ENCODE peak calls at places on chromosomes 12 and 14, in ten cellular contexts. M is COR-L47, T is upper lobe of right lung, V is immature natural killer cell, B is anterior cingulate cortex, C is Caki2, W is renal cortical epithelial cell, E is EH, L is stomach, F is brain microvascular endothelial cell. S is an unnamed sample.

GRCh38 chr14:31326111-31326510 is 94.2 kb downstream of the HEATR5A start:
- DNase-seq in V (peak; percentile 17), T (no peak), M (peak; percentile 17), C (peak; percentile 4), L (no peak), B (no peak), W (peak; percentile 60), E (peak; percentile 43), F (peak; percentile 10), S (no peak)

GRCh38 chr14:104224516-104225281 is 86.3 kb downstream of the KIF26A start:
- DNase-seq in E (no peak), C (no peak), F (no peak), L (no peak), B (no peak), M (peak; percentile 27), V (no peak), W (no peak), T (no peak), S (no peak)

GRCh38 chr14:101556566-101557320 is 4.6 kb upstream of the DIO3 start:
- DNase-seq in E (no peak), T (no peak), C (no peak), L (no peak), B (no peak), V (no peak), F (no peak), M (no peak), W (no peak), S (no peak)

GRCh38 chr14:60649815-60650381 is 621 bp upstream of the SIX1 start:
- DNase-seq in B (no peak), W (no peak), M (no peak), T (no peak), L (no peak), F (no peak), E (peak; percentile 56), V (no peak), C (no peak), S (no peak)

GRCh38 chr12:10167588-10167987 is 4.3 kb downstream of the OLR1 start:
- DNase-seq in E (no peak), C (no peak), V (no peak), M (no peak), B (no peak), W (no peak), F (no peak), T (no peak), L (no peak), S (no peak)

GRCh38 chr12:115541891-115542361 is 735.6 kb downstream of the MED13L start:
- DNase-seq in L (no peak), M (no peak), W (no peak), T (no peak), B (no peak), V (no peak), C (no peak), E (peak; percentile 7), F (no peak), S (no peak)

GRCh38 chr12:92603741-92604432 is 98.9 kb upstream of the PLEKHG7 start:
- DNase-seq in E (no peak), W (peak; percentile 71), V (peak; percentile 9), M (no peak), T (no peak), B (no peak), L (no peak), F (peak; percentile 11), C (peak; percentile 21), S (no peak)

GRCh38 chr12:110744176-110744575 is 1.5 kb upstream of the PPP1CC start:
- DNase-seq in C (no peak), M (no peak), T (no peak), E (peak; percentile 80), L (no peak), V (no peak), W (no peak), F (peak; percentile 26), B (peak; percentile 58), S (no peak)

GRCh38 chr12:102120886-102121285 is 903 bp downstream of the PARPBP start:
- DNase-seq in B (no peak), C (peak; percentile 21), W (peak; percentile 31), T (no peak), M (no peak), V (peak; percentile 3), F (peak; percentile 3), L (no peak), E (peak; percentile 52), S (no peak)

GRCh38 chr14:104603623-104604401 is 760 bp downstream of the TMEM179 start:
- DNase-seq in F (no peak), T (no peak), C (no peak), E (no peak), W (no peak), V (no peak), L (no peak), M (peak; percentile 73), B (no peak), S (peak; percentile 22)

GRCh38 chr12:90393089-90393488 is 561.9 kb downstream of the CCER1 start:
- DNase-seq in E (no peak), F (no peak), C (no peak), W (no peak), L (no peak), B (no peak), V (no peak), T (no peak), M (no peak), S (no peak)

GRCh38 chr12:114163766-114164165 is 197.6 kb upstream of the RBM19 start:
- DNase-seq in W (peak; percentile 23), L (no peak), M (no peak), C (peak; percentile 38), V (no peak), E (peak; percentile 97), F (peak; percentile 14), T (no peak), B (no peak), S (no peak)

GRCh38 chr12:108827941-108828340 is 29.4 kb downstream of the SSH1 start:
- DNase-seq in B (no peak), M (no peak), L (no peak), E (no peak), V (no peak), T (no peak), F (no peak), W (no peak), C (no peak), S (no peak)

GRCh38 chr14:106460916-106461315 is 934.5 kb downstream of the TMEM121 start:
- DNase-seq in V (no peak), W (no peak), M (no peak), C (no peak), L (no peak), T (no peak), E (no peak), B (no peak), F (no peak), S (no peak)

GRCh38 chr12:34395056-34396005 is 373.0 kb downstream of the ALG10 start:
- DNase-seq in E (no peak), L (peak; percentile 15), B (no peak), F (no peak), T (peak; percentile 32), W (no peak), V (no peak), C (no peak), M (no peak), S (no peak)

GRCh38 chr14:64707661-64708060 is 3.4 kb downstream of the PLEKHG3 start:
- DNase-seq in B (no peak), T (no peak), E (peak; percentile 69), C (no peak), F (peak; percentile 86), M (no peak), V (peak; percentile 43), W (peak; percentile 95), L (no peak), S (no peak)

GRCh38 chr14:76772300-76773187 is 11.3 kb downstream of the VASH1 start:
- DNase-seq in F (peak; percentile 64), L (no peak), W (peak; percentile 7), E (peak; percentile 74), V (no peak), T (peak; percentile 87), B (peak; percentile 46), M (no peak), C (no peak), S (no peak)

GRCh38 chr12:2749580-2749979 is 45.2 kb upstream of the FKBP4 start:
- DNase-seq in B (no peak), C (no peak), M (no peak), T (no peak), E (no peak), L (no peak), W (no peak), V (no peak), F (no peak), S (no peak)

GRCh38 chr14:31510222-31510621 is 22.4 kb upstream of the GPR33 start:
- DNase-seq in E (peak; percentile 15), M (peak; percentile 27), F (no peak), W (peak; percentile 23), L (no peak), V (peak; percentile 14), B (no peak), T (no peak), C (peak; percentile 3), S (peak; percentile 17)

GRCh38 chr14:33700052-33700451 is 250.8 kb downstream of the EGLN3 start:
- DNase-seq in E (no peak), V (no peak), L (no peak), T (no peak), C (no peak), M (no peak), W (no peak), B (no peak), F (no peak), S (no peak)

GRCh38 chr14:68535404-68536024 is 257.4 kb downstream of the ZFP36L1 start:
- DNase-seq in T (no peak), L (no peak), E (peak; percentile 98), W (peak; percentile 93), B (no peak), F (peak; percentile 70), M (no peak), V (no peak), C (peak; percentile 69), S (no peak)

GRCh38 chr12:31117203-31118011 is 43.7 kb downstream of the DDX11 start:
- DNase-seq in W (no peak), C (peak; percentile 27), F (no peak), V (peak; percentile 42), B (no peak), T (no peak), E (peak; percentile 29), L (peak; percentile 41), M (peak; percentile 52), S (no peak)

GRCh38 chr12:123696641-123697040 is 15.5 kb upstream of the ATP6V0A2 start:
- DNase-seq in T (no peak), F (no peak), W (no peak), L (no peak), M (no peak), V (no peak), E (no peak), B (no peak), C (no peak), S (no peak)

GRCh38 chr12:8818526-8818925 is 3.9 kb upstream of the A2ML1 start:
- DNase-seq in T (no peak), V (no peak), W (no peak), L (no peak), F (no peak), B (no peak), M (no peak), E (no peak), C (no peak), S (no peak)

GRCh38 chr14:53509845-53510244 is 356.7 kb upstream of the DDHD1 start:
- DNase-seq in M (no peak), T (no peak), V (no peak), L (no peak), C (no peak), W (no peak), E (no peak), F (no peak), B (no peak), S (no peak)

GRCh38 chr12:4448376-4448775 is 2.8 kb upstream of the FGF6 start:
- DNase-seq in E (no peak), V (no peak), B (no peak), C (no peak), W (no peak), T (no peak), M (no peak), F (no peak), L (no peak), S (no peak)

GRCh38 chr12:47941475-47942326 is 21.7 kb upstream of the TMEM106C start:
- DNase-seq in F (no peak), W (peak; percentile 56), V (no peak), T (no peak), E (no peak), L (no peak), B (no peak), M (no peak), C (no peak), S (no peak)

GRCh38 chr14:74543771-74544170 is 50.2 kb downstream of the ISCA2 start:
- DNase-seq in F (no peak), V (no peak), M (no peak), L (no peak), T (no peak), C (no peak), B (no peak), W (no peak), E (no peak), S (no peak)